ENCODE peak calls at places on chromosomes 12 and 14, in five cellular contexts. O is A549, M is stomach, T is pancreas, Z is cardiac muscle cell. S is an unnamed sample.

GRCh38 chr14:21652209-21652808 is 1.3 kb upstream of the OR4E2 start:
- DNase-seq in O (no peak), M (no peak), T (no peak), Z (no peak), S (no peak)

GRCh38 chr12:71797506-71797905 is 42.1 kb upstream of the TBC1D15 start:
- DNase-seq in O (no peak), M (no peak), T (no peak), Z (no peak), S (no peak)

GRCh38 chr14:36227802-36228201 is 51.3 kb upstream of the PTCSC3 start:
- DNase-seq in O (no peak), M (peak; percentile 37), T (no peak), Z (no peak), S (no peak)

GRCh38 chr12:74586251-74586650 is 48.6 kb downstream of the ATXN7L3B start:
- DNase-seq in O (no peak), M (no peak), T (no peak), Z (no peak), S (no peak)

GRCh38 chr14:93331375-93332031 is 1.3 kb downstream of the BTBD7 start:
- DNase-seq in O (no peak), M (no peak), T (no peak), Z (peak; percentile 6), S (peak; percentile 65)

GRCh38 chr12:45273717-45274271 is 57.9 kb downstream of the ANO6 start:
- DNase-seq in O (peak; percentile 78), M (no peak), T (no peak), Z (peak; percentile 96), S (no peak)

GRCh38 chr12:80187660-80188090 is 88.3 kb downstream of the OTOGL start:
- DNase-seq in O (no peak), M (no peak), T (no peak), Z (peak; percentile 59), S (no peak)

GRCh38 chr14:91493169-91493568 is 16.9 kb downstream of the PPP4R3A start:
- DNase-seq in O (no peak), M (no peak), T (no peak), Z (peak; percentile 40), S (no peak)

GRCh38 chr12:42625611-42626010 is 36.1 kb upstream of the PRICKLE1 start:
- DNase-seq in O (no peak), M (no peak), T (no peak), Z (no peak), S (no peak)

GRCh38 chr12:70365398-70365647 is 767 bp upstream of the KCNMB4 start:
- DNase-seq in O (no peak), M (no peak), T (no peak), Z (no peak), S (no peak)

GRCh38 chr14:34172052-34172451 is 221.2 kb upstream of the EGLN3 start:
- DNase-seq in O (no peak), M (no peak), T (no peak), Z (no peak), S (no peak)

GRCh38 chr14:40574780-40575179 is 1031.9 kb upstream of the LRFN5 start:
- DNase-seq in O (no peak), M (no peak), T (no peak), Z (no peak), S (no peak)

GRCh38 chr12:74483057-74483456 is 54.6 kb upstream of the ATXN7L3B start:
- DNase-seq in O (no peak), M (no peak), T (no peak), Z (no peak), S (no peak)

GRCh38 chr12:96132819-96133218 is 61.4 kb upstream of the ELK3 start:
- DNase-seq in O (no peak), M (no peak), T (no peak), Z (no peak), S (no peak)

DNA sequence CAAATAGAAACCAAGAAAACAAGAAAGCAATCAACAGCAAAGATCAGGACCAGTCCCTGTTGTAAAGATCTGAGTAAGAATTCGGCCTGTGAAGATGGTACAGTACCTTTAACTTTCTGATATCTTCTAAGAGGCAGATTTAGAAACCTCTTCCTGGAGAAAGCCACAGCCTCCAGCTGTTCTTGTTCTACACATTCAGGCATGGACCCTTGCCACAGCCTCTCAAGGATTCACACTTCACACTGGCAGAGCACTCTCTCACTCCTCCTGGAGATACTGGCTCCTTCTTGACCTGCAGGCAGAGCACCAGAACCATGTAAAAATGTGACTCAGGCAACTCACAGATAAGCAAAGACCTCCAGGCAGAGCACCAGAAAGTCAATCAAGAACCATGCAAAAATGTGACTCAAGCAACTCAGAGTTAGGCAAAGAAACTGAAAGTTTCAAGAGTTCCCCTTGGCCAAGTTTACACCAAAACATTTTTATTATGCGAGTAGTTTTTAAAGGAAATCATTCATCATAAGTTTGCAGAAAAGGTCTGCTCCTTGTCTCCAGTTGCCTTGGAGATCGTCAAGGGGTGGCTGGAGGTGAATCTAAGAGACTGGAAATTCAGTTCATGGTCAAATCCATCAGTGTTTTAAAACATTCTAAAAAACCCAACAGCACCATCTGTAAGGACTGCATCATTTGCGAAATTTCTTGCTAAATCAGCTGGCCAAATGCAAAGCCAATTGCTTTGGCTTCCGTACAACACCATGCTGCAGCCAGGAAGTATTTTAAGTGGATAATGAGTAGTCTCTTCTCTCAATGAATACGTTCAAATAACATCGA is 119.3 kb upstream of the MDM1 start:
- DNase-seq in O (no peak), M (peak; percentile 29), T (no peak), Z (peak; percentile 91), S (no peak)
- H3K4me3 ChIP-seq in O (no peak overlapping the region), M (no peak overlapping the region), T (no peak overlapping the region), Z (no peak overlapping the region), S (no peak overlapping the region)

GRCh38 chr14:58533417-58533816 is 104.3 kb upstream of the DACT1 start:
- DNase-seq in O (no peak), M (no peak), T (no peak), Z (peak; percentile 85), S (no peak)
- H3K27ac ChIP-seq in O (no peak overlapping the region), M (no peak overlapping the region), T (peak overlapping the region; percentile 31), Z (peak overlapping the region; percentile 98), S (no peak overlapping the region)

GRCh38 chr12:57546438-57547365 is at the start of gene DCTN2:
- DNase-seq in O (peak; percentile 99), M (peak; percentile 96), T (peak; percentile 96), Z (peak; percentile 98), S (peak; percentile 96)
- TF ChIP-seq CTCF in O (no peak), M (no peak), T (no peak), Z (peak; percentile 23), S (peak; percentile 8)

GRCh38 chr12:123062682-123063426 is 82.4 kb downstream of the ARL6IP4 start:
- DNase-seq in O (peak; percentile 42), M (peak; percentile 47), T (peak; percentile 74), Z (peak; percentile 50), S (no peak)
- H3K4me3 ChIP-seq in O (no peak overlapping the region), M (no peak overlapping the region), T (no peak overlapping the region), Z (no peak overlapping the region), S (no peak overlapping the region)

GRCh38 chr12:31804185-31804504 is 75.3 kb upstream of the AMN1 start:
- DNase-seq in O (no peak), M (no peak), T (no peak), Z (no peak), S (no peak)
- H3K27ac ChIP-seq in O (no peak overlapping the region), M (no peak overlapping the region), T (no peak overlapping the region), Z (no peak overlapping the region), S (no peak overlapping the region)

GRCh38 chr12:124725099-124725498 is 138.6 kb downstream of the SCARB1 start:
- DNase-seq in O (no peak), M (no peak), T (no peak), Z (no peak), S (no peak)

GRCh38 chr12:124727244-124727673 is 136.4 kb downstream of the SCARB1 start:
- DNase-seq in O (no peak), M (peak; percentile 43), T (no peak), Z (no peak), S (peak; percentile 87)

GRCh38 chr12:124730455-124730932 is 133.2 kb downstream of the SCARB1 start:
- DNase-seq in O (no peak), M (peak; percentile 58), T (no peak), Z (peak; percentile 91), S (no peak)

GRCh38 chr12:124725612-124726237 is 137.9 kb downstream of the SCARB1 start:
- DNase-seq in O (no peak), M (no peak), T (no peak), Z (no peak), S (no peak)

DNA sequence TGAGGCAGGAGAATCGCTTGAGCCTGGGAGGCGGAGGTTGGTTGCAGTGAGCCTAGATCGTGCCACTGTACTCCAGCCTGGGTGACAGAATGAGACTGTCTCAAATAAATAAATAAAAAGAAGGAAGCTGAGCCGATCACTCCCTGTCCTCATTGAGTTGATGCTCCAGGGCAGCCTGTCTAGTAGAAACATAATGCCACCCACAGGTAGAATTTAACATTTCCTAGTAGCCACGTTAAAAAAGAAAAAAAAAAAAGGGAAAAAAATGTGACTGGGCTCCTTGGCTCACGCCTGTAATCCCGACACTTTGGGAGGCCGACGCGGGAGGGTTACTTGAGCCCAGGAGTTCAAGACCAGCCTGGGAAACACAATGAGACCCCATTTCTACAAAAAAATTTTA is 135.7 kb downstream of the SCARB1 start:
- DNase-seq in O (no peak), M (no peak), T (no peak), Z (no peak), S (no peak)
- TF ChIP-seq CTCF in O (peak; percentile 27), M (no peak), T (no peak), Z (no peak), S (no peak)

DNA sequence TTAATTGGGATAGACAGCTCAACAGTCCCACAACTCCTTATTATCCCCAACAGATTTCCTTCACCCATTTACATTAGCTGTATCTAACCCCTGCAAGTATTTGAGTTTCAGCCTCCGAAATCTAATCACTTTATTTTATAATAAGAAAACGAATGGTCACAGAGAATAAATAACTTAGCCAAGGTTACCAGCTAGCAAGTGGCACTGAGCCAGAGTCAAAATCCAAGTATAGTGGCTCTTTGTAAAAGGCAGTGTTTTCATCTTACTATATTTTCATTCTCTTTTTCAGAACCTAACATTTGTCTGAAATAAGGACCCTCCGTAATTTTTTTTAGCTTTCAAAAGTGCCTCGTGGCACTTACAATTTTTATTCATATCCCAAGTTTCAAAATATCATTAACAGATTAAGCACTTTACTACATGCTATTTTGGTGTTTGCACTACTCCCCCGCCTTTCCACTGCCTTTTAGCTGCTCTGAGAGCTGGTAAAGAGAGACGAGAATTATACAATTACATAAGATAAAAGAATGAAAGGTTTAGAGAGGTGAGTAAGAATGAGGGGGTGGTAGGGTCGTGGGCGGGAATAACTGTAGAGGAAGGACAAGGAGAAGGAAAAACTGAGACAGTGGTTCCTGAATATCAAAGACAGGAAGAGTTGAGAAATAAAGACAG is 3.7 kb upstream of the USP15 start:
- DNase-seq in O (no peak), M (no peak), T (no peak), Z (peak; percentile 72), S (no peak)
- H3K4me3 ChIP-seq in O (no peak overlapping the region), M (no peak overlapping the region), T (no peak overlapping the region), Z (no peak overlapping the region), S (no peak overlapping the region)

DNA sequence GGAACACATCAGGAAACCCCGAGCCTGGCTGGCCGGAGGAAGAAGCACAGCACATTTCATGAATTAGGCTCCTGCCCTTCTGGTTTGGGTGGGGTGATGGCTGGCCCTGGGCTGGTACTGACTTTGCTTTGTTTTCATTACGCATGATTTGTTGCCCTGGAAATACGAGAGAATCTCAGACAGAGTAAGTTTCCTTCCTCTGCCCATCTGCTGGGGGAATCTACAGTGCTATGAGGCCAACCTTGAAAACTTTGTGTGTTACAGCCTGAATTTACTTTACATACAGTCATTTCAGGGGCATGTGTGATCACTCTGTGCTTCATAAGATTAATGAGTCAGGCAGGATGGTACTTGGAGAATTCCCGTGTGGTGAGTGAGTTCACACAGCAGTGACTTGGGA is 20.5 kb upstream of the SLC5A8 start:
- DNase-seq in O (no peak), M (no peak), T (no peak), Z (peak; percentile 12), S (no peak)
- H3K27ac ChIP-seq in O (no peak overlapping the region), M (no peak overlapping the region), T (no peak overlapping the region), Z (no peak overlapping the region), S (no peak overlapping the region)